ENCODE peak calls at places on chromosomes 5 and 9, in four cellular contexts. Y is cardiac fibroblast, S is omental fat pad, R is IMR-90. G is an unnamed sample.

GRCh38 chr9:98049668-98050067 is 6.9 kb upstream of the NANS start:
- DNase-seq in S (no peak), Y (no peak), R (no peak), G (no peak)

GRCh38 chr5:67435007-67435406 is 238.4 kb upstream of the CD180 start:
- DNase-seq in R (no peak), Y (no peak), S (no peak), G (no peak)

GRCh38 chr9:133844876-133845658 is 106.9 kb upstream of the SARDH start:
- DNase-seq in Y (peak), S (no peak), R (peak), G (peak)

GRCh38 chr5:166845044-166845443 is 1446.4 kb upstream of the WWC1 start:
- DNase-seq in Y (peak), R (no peak), S (no peak), G (no peak)

GRCh38 chr9:76557674-76558073 is 98.7 kb downstream of the GCNT1 start:
- DNase-seq in R (peak), S (no peak), Y (peak), G (no peak)

GRCh38 chr9:8868632-8869031 is 1069.1 kb upstream of the DMAC1 start:
- DNase-seq in R (no peak), S (no peak), Y (peak), G (no peak)

GRCh38 chr5:98807806-98808205 is 34.3 kb downstream of the RGMB start:
- DNase-seq in Y (no peak), R (no peak), S (no peak), G (no peak)

GRCh38 chr5:151038292-151038745 is 17.9 kb downstream of the GPX3 start:
- DNase-seq in Y (no peak), R (no peak), S (no peak), G (no peak)

GRCh38 chr5:170747357-170747756 is 36.2 kb upstream of the GABRP start:
- DNase-seq in S (no peak), Y (no peak), R (no peak), G (no peak)

GRCh38 chr5:568061-568781 is 43.9 kb upstream of the CEP72 start:
- DNase-seq in S (no peak), Y (no peak), R (no peak), G (no peak)

GRCh38 chr5:34918025-34918424 is 2.5 kb downstream of the BRIX1 start:
- DNase-seq in R (no peak), Y (no peak), S (no peak), G (no peak)

GRCh38 chr5:154740483-154740882 is 14.7 kb upstream of the LARP1 start:
- DNase-seq in Y (peak), S (no peak), R (peak), G (no peak)

GRCh38 chr5:96896285-96896711 is 20.0 kb downstream of the ERAP2 start:
- DNase-seq in S (no peak), Y (no peak), R (no peak), G (no peak)

GRCh38 chr5:56200856-56201638 is 32.1 kb downstream of the ANKRD55 start:
- DNase-seq in R (peak), S (no peak), Y (peak), G (peak)

GRCh38 chr5:82107277-82107676 is 135.5 kb downstream of the ATG10 start:
- DNase-seq in S (no peak), Y (peak), R (peak), G (no peak)

GRCh38 chr5:11719888-11720481 is 184.3 kb downstream of the CTNND2 start:
- DNase-seq in Y (peak), R (no peak), S (no peak), G (no peak)

GRCh38 chr5:116097301-116097700 is 12.5 kb downstream of the COMMD10 start:
- DNase-seq in R (no peak), S (no peak), Y (peak), G (no peak)

GRCh38 chr5:157469687-157470086 is 9.7 kb downstream of the NIPAL4 start:
- DNase-seq in Y (no peak), S (no peak), R (no peak), G (no peak)

GRCh38 chr9:108565651-108566378 is 290.0 kb downstream of the ACTL7B start:
- DNase-seq in S (no peak), R (peak), Y (peak), G (peak)

GRCh38 chr9:29514336-29514735 is 1941.1 kb upstream of the C9orf72 start:
- DNase-seq in Y (no peak), R (no peak), S (no peak), G (no peak)

GRCh38 chr5:63055421-63055820 is 476.8 kb downstream of the LRRC70 start:
- DNase-seq in R (no peak), S (no peak), Y (no peak), G (no peak)

GRCh38 chr5:132489871-132490483 is 596 bp downstream of the IRF1 start:
- DNase-seq in Y (peak), S (no peak), R (peak), G (peak)
- TF ChIP-seq CTCF in Y (no peak), S (no peak), R (peak), G (no peak)

GRCh38 chr9:2722715-2723114 is 5.4 kb downstream of the KCNV2 start:
- DNase-seq in S (no peak), Y (peak), R (peak), G (no peak)
- TF ChIP-seq CTCF in S (no peak), Y (no peak), R (no peak), G (no peak)

GRCh38 chr9:127185181-127185580 is 62.7 kb upstream of the ANGPTL2 start:
- DNase-seq in S (no peak), Y (no peak), R (no peak), G (no peak)

GRCh38 chr9:127182901-127183746 is 60.7 kb upstream of the ANGPTL2 start:
- DNase-seq in S (no peak), Y (no peak), R (no peak), G (no peak)

GRCh38 chr9:127185931-127186781 is 63.7 kb upstream of the ANGPTL2 start:
- DNase-seq in R (peak), Y (peak), S (peak), G (peak)

GRCh38 chr9:127183814-127184582 is 61.6 kb upstream of the ANGPTL2 start:
- DNase-seq in R (peak), Y (peak), S (no peak), G (peak)

DNA sequence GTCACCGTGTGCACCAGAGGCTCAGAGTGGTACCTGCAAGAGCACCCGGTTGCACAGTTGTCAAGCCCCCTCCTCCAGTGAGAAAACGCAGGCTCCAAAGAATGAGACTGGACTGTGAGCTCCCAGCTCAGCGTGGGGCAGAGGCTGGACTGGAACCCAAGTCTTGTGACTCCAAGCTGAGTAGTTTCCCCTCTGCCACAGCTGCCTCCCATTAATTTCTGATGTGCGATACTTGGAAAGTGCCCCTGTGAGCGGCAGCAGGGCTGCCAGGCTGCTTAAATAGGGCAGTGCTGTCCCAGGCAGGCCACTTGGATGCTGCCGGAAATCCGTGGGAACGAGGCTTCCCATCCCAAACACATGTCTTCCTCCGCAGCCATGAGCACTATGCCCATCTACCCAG is 62.2 kb upstream of the ANGPTL2 start:
- DNase-seq in S (no peak), R (no peak), Y (no peak), G (no peak)
- TF ChIP-seq CTCF in S (no peak), R (no peak), Y (no peak), G (no peak)

GRCh38 chr5:61159841-61160240 is 2.4 kb downstream of the SMIM15 start:
- DNase-seq in R (no peak), Y (peak), S (no peak), G (no peak)

GRCh38 chr5:61162832-61163567 is 732 bp upstream of the SMIM15 start:
- DNase-seq in Y (peak), R (peak), S (no peak), G (no peak)

GRCh38 chr5:61160497-61160896 is 1.8 kb downstream of the SMIM15 start:
- DNase-seq in Y (no peak), S (no peak), R (no peak), G (no peak)

GRCh38 chr5:61163905-61164304 is 1.6 kb upstream of the SMIM15 start:
- DNase-seq in R (no peak), Y (no peak), S (no peak), G (no peak)

GRCh38 chr5:61162010-61162831 is at the start of gene SMIM15:
- DNase-seq in R (peak), Y (peak), S (peak), G (peak)
- TF ChIP-seq CTCF in R (no peak), Y (no peak), S (no peak), G (peak)

DNA sequence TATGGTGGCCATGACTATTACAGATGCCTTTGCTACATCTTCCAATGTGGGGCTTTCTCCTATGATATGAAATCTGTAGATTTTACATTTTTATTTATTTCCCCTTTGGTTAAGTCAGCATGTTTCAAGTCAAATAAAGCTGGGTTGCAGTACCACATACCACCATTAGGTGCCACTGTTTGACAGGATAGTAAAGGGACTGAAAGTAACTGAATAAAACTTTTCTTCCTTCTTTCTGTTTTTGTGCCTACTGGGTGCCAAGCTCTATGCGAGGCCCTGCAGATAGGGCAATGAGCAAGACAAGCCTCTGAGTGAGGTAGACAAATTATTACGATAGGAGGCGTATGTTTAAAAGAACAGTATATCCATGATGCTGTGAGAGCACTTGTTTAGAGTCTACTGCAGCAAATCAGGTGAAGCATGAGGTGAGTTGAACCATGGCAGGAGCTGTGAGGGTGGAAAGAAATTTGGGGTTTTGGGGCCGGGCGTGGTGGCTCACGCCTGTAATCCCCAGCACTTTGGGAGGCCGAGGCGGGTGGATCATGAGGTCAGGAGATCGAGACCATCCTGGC is 64.8 kb downstream of the GDNF start:
- DNase-seq in R (peak), S (no peak), Y (peak), G (no peak)
- TF ChIP-seq CTCF in R (peak), S (no peak), Y (peak), G (no peak)

GRCh38 chr9:123851851-123852250 is 78.1 kb downstream of the DENND1A start:
- DNase-seq in R (no peak), S (no peak), Y (no peak), G (no peak)
- TF ChIP-seq CTCF in R (no peak), S (no peak), Y (no peak), G (no peak)

GRCh38 chr5:102545175-102545574 is 46.4 kb upstream of the SLCO6A1 start:
- DNase-seq in S (no peak), Y (peak), R (no peak), G (no peak)
- TF ChIP-seq CTCF in S (no peak), Y (peak), R (peak), G (no peak)

DNA sequence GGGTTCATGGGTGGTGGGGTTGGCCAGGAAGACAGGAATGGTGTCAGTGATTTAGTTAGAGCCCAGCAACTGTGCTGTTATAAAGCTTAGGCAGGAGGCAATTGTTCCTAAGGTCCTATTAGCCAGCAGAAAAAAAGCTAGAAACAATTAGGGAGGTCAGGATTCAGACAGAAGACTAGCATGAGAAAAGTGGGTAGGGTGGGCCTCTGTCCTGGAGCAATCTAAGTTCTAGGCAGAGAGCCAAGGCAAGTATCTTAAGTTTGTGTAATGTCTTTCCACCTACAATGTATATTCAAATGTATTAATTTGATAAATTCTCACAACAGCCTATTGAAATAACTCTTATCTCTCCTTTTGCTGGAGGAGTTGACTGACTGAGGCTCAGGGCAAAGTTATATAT is 6.1 kb upstream of the ZFAND5 start:
- DNase-seq in R (no peak), Y (no peak), S (no peak), G (no peak)
- TF ChIP-seq CTCF in R (no peak), Y (no peak), S (no peak), G (no peak)

GRCh38 chr9:110426052-110426709 is 88.5 kb upstream of the TXNDC8 start:
- DNase-seq in S (no peak), R (peak), Y (peak), G (no peak)

GRCh38 chr9:110432253-110432652 is 94.6 kb upstream of the TXNDC8 start:
- DNase-seq in Y (peak), R (peak), S (no peak), G (no peak)

GRCh38 chr9:110427497-110428104 is 89.9 kb upstream of the TXNDC8 start:
- DNase-seq in Y (peak), R (peak), S (no peak), G (no peak)

DNA sequence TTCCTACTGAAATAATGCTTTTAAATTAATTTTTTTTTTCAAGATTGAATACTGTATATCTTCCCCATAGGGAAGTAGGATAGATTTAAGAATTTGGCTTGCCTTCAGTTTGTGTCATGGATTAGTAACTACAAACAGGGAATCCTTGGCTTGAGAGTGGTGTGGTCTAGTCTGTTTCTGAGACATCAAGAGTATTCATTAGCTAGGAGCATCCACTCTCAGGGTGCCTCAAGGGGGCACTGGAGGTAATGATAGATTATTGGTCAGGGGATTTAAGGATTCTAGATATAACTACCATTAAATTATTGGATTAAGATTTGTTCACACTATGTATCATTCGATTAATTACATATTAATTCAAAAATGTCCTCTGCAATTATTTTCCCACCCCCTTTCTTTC is 91.8 kb upstream of the TXNDC8 start:
- DNase-seq in R (peak), S (no peak), Y (peak), G (no peak)
- TF ChIP-seq CTCF in R (no peak), S (no peak), Y (peak), G (no peak)

G was measured in lower leg skin.